ENCODE peak calls at places on chromosomes 2 and 18, in eight cellular contexts. F is skeletal muscle cell, T is astrocyte of the spinal cord, K is heart left ventricle, Y is left ventricle myocardium inferior, B is psoas muscle, O is iPS DF 6.9, C is sigmoid colon. S is an unnamed sample.

GRCh38 chr18:13447621-13448020 is 229.1 kb downstream of the LDLRAD4 start:
- DNase-seq in F (no peak), T (peak; percentile 87), K (no peak), Y (no peak), B (peak; percentile 82), O (no peak), C (no peak), S (no peak)

GRCh38 chr2:44748-45341 is 1.5 kb downstream of the FAM110C start:
- DNase-seq in F (no peak), T (no peak), K (no peak), Y (no peak), B (no peak), O (no peak), C (no peak), S (no peak)

GRCh38 chr2:74424995-74425406 is 3.5 kb downstream of the WDR54 start:
- DNase-seq in F (no peak), T (no peak), K (no peak), Y (no peak), B (no peak), O (no peak), C (no peak), S (no peak)

GRCh38 chr2:13014783-13015182 is 298.0 kb downstream of the TRIB2 start:
- DNase-seq in F (no peak), T (no peak), K (no peak), Y (no peak), B (no peak), O (no peak), C (no peak), S (no peak)

GRCh38 chr2:202278036-202278760 is 12.6 kb downstream of the NOP58 start:
- DNase-seq in F (no peak), T (peak; percentile 52), K (no peak), Y (no peak), B (no peak), O (no peak), C (no peak), S (no peak)

GRCh38 chr18:23814977-23815614 is 125.8 kb downstream of the LAMA3 start:
- DNase-seq in F (no peak), T (no peak), K (peak; percentile 31), Y (peak; percentile 51), B (peak; percentile 60), O (no peak), C (no peak), S (no peak)

GRCh38 chr2:240048237-240048636 is 5.1 kb downstream of the OR6B3 start:
- DNase-seq in F (no peak), T (no peak), K (no peak), Y (no peak), B (no peak), O (no peak), C (no peak), S (no peak)

GRCh38 chr2:181585732-181586131 is 71.2 kb downstream of the CERKL start:
- DNase-seq in F (no peak), T (no peak), K (no peak), Y (no peak), B (no peak), O (no peak), C (no peak), S (no peak)

GRCh38 chr2:64063924-64064331 is 44.7 kb upstream of the VPS54 start:
- DNase-seq in F (peak; percentile 26), T (peak; percentile 73), K (no peak), Y (no peak), B (no peak), O (no peak), C (no peak), S (no peak)

GRCh38 chr2:27799646-27800010 is 28.1 kb downstream of the MRPL33 start:
- DNase-seq in F (no peak), T (no peak), K (no peak), Y (no peak), B (no peak), O (no peak), C (no peak), S (no peak)

GRCh38 chr18:45829896-45830295 is 4.4 kb downstream of the SIGLEC15 start:
- DNase-seq in F (no peak), T (no peak), K (no peak), Y (no peak), B (no peak), O (no peak), C (no peak), S (no peak)

GRCh38 chr2:60479226-60480088 is 74.0 kb downstream of the BCL11A start:
- DNase-seq in F (no peak), T (no peak), K (no peak), Y (no peak), B (no peak), O (no peak), C (no peak), S (no peak)
- H3K4me3 ChIP-seq in F (no peak overlapping the region), T (no peak overlapping the region), K (no peak overlapping the region), Y (no peak overlapping the region), B (no peak overlapping the region), O (no peak overlapping the region), C (no peak overlapping the region), S (no peak overlapping the region)

DNA sequence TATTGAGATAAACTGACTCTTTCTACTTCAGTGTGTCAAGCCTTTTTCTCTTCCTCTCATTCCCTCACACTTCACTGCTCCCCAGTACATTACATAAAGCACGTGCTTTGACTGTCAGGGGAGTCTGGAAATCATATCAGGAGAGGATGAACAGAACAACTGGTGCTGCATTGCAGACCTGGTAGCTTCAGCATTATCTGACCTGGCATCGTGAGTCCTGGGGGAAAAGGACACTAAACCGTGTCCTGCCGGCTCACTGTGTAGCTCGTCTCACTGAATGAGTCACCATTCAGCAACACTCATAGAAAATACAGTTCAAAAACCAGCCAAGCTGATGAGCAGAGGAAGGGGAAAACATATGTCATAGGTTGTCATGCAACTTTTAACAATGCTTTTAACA is 108.5 kb upstream of the UNC80 start:
- DNase-seq in F (peak; percentile 13), T (peak; percentile 61), K (no peak), Y (no peak), B (no peak), O (no peak), C (no peak), S (no peak)
- H3K4me3 ChIP-seq in F (no peak overlapping the region), T (no peak overlapping the region), K (no peak overlapping the region), Y (no peak overlapping the region), B (no peak overlapping the region), O (no peak overlapping the region), C (no peak overlapping the region), S (no peak overlapping the region)

DNA sequence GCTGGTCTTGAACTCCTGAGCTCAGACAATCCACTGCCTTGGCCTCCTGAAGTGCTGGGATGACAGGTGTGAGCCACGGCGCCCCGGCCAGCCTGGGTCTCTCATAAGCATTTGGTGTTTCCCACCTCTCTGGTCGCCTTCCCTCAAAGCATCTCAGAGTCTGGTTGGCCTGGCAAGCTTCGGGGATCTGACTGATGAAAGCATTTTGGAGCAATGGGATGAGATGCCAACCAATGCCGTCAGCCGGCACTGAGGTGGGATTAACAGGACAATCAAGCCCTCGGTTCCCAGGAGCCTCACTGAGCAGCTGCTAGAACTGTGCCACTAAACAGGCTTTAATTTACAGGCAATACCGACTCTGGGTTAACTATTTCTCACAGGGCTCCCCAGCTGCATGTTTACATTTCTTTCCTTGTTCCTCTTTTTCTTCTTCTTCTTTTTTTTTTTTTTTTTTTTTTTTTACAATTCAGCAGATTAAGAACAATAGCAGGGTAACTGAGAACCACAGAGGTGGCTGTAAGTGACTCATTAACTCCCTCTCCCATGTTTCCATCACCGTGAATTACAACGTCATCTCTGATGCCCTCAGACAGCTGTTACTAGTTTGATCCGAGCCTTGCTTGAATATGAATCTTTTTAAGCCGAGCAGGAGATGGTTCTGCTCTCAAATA is 38.0 kb downstream of the ODC1 start:
- DNase-seq in F (no peak), T (peak; percentile 44), K (no peak), Y (no peak), B (no peak), O (no peak), C (no peak), S (no peak)
- H3K4me3 ChIP-seq in F (no peak overlapping the region), T (no peak overlapping the region), K (no peak overlapping the region), Y (no peak overlapping the region), B (no peak overlapping the region), O (no peak overlapping the region), C (no peak overlapping the region), S (no peak overlapping the region)

DNA sequence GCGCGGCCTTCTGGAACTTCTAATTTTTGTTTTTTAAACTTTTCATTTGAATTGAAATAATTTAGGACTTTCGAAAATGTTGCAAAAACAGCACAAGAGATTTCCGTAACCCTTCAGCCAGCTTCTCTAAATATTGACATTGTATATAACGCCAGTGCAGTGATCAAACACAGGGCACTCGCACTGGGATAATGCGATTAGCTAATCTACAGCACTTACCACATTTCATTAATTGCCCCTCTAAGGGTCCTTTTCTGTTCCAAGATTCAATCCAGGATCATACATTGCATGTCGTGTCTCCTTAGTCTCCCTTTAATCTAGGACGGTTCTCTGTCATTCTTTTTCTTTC is 342 bp upstream of the CD302 start:
- DNase-seq in F (no peak), T (no peak), K (no peak), Y (no peak), B (no peak), O (no peak), C (no peak), S (no peak)
- H3K4me3 ChIP-seq in F (peak overlapping the region; percentile 85), T (peak overlapping the region; percentile 74), K (peak overlapping the region; percentile 76), Y (peak overlapping the region; percentile 83), B (peak overlapping the region; percentile 85), O (peak overlapping the region; percentile 84), C (peak overlapping the region; percentile 93), S (no peak overlapping the region)

DNA sequence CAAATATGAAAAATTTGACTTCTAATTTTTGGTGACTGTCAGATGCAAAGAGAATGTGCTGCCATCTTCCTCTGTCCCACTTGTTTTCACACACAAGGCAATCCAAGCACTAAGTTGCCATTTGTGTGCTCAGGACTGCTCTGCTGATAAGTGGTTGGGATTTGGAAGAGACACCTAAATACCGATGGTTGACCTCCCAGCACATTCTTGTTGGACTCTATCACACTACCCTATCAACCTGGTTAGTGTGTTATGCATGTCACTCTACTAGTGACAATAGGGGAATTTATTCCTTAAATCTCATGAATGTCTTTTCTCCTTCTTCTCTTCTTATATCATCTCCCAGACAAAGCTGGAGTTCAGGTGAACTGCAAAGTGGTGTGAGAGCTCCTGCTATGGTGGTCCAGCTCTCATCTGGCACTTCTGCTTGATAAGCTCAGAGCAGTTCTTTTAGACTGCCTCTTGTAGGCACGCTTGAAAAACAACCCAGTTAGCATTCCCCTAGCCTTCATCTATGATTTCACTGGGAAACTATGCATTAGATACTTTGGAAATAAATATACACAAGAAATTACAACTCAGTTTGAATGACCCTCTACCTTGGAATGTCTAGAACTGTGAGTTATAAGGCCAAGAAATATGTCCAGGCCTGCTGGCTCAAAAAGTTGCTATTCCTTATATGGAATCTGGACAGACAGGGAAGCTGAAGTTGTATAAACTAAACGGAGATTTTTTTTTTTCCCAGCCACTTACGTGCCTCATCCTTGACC is 404.8 kb downstream of the MEIS1 start:
- DNase-seq in F (peak; percentile 96), T (peak; percentile 97), K (no peak), Y (no peak), B (no peak), O (no peak), C (no peak), S (no peak)
- H3K4me3 ChIP-seq in F (no peak overlapping the region), T (no peak overlapping the region), K (no peak overlapping the region), Y (no peak overlapping the region), B (no peak overlapping the region), O (no peak overlapping the region), C (no peak overlapping the region), S (no peak overlapping the region)

DNA sequence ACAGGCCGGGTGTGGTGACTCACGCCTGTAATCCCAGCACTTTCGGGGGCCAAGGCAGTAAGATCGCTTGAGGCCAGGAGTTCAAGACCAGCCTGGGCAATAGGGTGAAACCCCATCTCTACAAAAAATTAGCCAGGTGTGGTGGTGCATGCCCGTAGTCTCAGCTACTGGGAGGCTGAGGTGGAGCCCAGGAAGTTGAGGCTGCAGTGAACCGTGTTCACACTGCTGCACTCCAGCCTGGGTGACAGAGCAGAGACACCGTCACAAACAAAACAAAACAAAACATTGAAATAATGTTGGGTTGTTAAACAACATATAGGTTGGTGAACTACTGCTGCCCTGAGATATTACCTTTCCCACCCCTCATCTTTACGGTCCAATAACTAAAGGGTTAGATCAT is 48.8 kb upstream of the AGPS start:
- DNase-seq in F (no peak), T (no peak), K (no peak), Y (no peak), B (no peak), O (no peak), C (no peak), S (no peak)
- H3K4me3 ChIP-seq in F (no peak overlapping the region), T (no peak overlapping the region), K (no peak overlapping the region), Y (no peak overlapping the region), B (no peak overlapping the region), O (no peak overlapping the region), C (no peak overlapping the region), S (no peak overlapping the region)